ENCODE peak calls at places on chromosomes 6 and 20, in eight cellular contexts. One of them, this sample, is unnamed.

GRCh38 chr6:91462236-91462635 is 875.4 kb upstream of the MAP3K7 start:
- DNase-seq in ovary: no peak
- DNase-seq in tibial nerve: no peak
- DNase-seq in K562: no peak
- DNase-seq in A549: no peak
- DNase-seq in stomach: no peak
- DNase-seq in suprapubic skin: no peak
- DNase-seq in SK-N-SH: no peak
- DNase-seq in this sample: no peak

GRCh38 chr6:146870765-146871164 is 272.0 kb downstream of the ADGB start:
- DNase-seq in A549: no peak
- DNase-seq in SK-N-SH: no peak
- DNase-seq in ovary: no peak
- DNase-seq in stomach: no peak
- DNase-seq in K562: no peak
- DNase-seq in tibial nerve: no peak
- DNase-seq in suprapubic skin: no peak
- DNase-seq in this sample: no peak

GRCh38 chr6:41469951-41470340 is 76.2 kb upstream of the FOXP4 start:
- DNase-seq in suprapubic skin: no peak
- DNase-seq in tibial nerve: peak; percentile 20
- DNase-seq in SK-N-SH: no peak
- DNase-seq in K562: no peak
- DNase-seq in stomach: peak; percentile 43
- DNase-seq in ovary: no peak
- DNase-seq in A549: no peak
- DNase-seq in this sample: no peak

GRCh38 chr6:119306396-119306968 is 43.1 kb downstream of the MAN1A1 start:
- DNase-seq in A549: no peak
- DNase-seq in SK-N-SH: no peak
- DNase-seq in suprapubic skin: no peak
- DNase-seq in ovary: no peak
- DNase-seq in tibial nerve: no peak
- DNase-seq in stomach: no peak
- DNase-seq in K562: no peak
- DNase-seq in this sample: no peak

GRCh38 chr6:148518371-148519156 is 175.9 kb downstream of the SASH1 start:
- DNase-seq in ovary: no peak
- DNase-seq in SK-N-SH: no peak
- DNase-seq in A549: no peak
- DNase-seq in stomach: no peak
- DNase-seq in tibial nerve: peak; percentile 49
- DNase-seq in suprapubic skin: no peak
- DNase-seq in K562: no peak
- DNase-seq in this sample: no peak

GRCh38 chr20:63156221-63156671 is 59.7 kb downstream of the YTHDF1 start:
- DNase-seq in tibial nerve: no peak
- DNase-seq in stomach: no peak
- DNase-seq in K562: no peak
- DNase-seq in A549: no peak
- DNase-seq in suprapubic skin: no peak
- DNase-seq in SK-N-SH: no peak
- DNase-seq in ovary: no peak
- DNase-seq in this sample: no peak

GRCh38 chr20:33392016-33392415 is 9.3 kb downstream of the CDK5RAP1 start:
- DNase-seq in SK-N-SH: no peak
- DNase-seq in K562: no peak
- DNase-seq in ovary: no peak
- DNase-seq in A549: no peak
- DNase-seq in suprapubic skin: no peak
- DNase-seq in stomach: no peak
- DNase-seq in tibial nerve: no peak
- DNase-seq in this sample: no peak

GRCh38 chr20:42747765-42748411 is 441.8 kb downstream of the PTPRT start:
- DNase-seq in SK-N-SH: no peak
- DNase-seq in K562: no peak
- DNase-seq in stomach: no peak
- DNase-seq in A549: no peak
- DNase-seq in ovary: no peak
- DNase-seq in tibial nerve: no peak
- DNase-seq in suprapubic skin: no peak
- DNase-seq in this sample: no peak

GRCh38 chr6:56649053-56649769 is 6.5 kb upstream of the DST start:
- DNase-seq in suprapubic skin: no peak
- DNase-seq in ovary: no peak
- DNase-seq in SK-N-SH: no peak
- DNase-seq in tibial nerve: no peak
- DNase-seq in stomach: no peak
- DNase-seq in A549: no peak
- DNase-seq in K562: no peak
- DNase-seq in this sample: no peak

GRCh38 chr6:6856538-6857523 is 250.9 kb upstream of the RREB1 start:
- DNase-seq in A549: no peak
- DNase-seq in suprapubic skin: peak; percentile 79
- DNase-seq in K562: no peak
- DNase-seq in SK-N-SH: peak; percentile 45
- DNase-seq in ovary: no peak
- DNase-seq in stomach: peak; percentile 67
- DNase-seq in tibial nerve: peak; percentile 39
- DNase-seq in this sample: no peak

GRCh38 chr6:136034422-136034821 is 182.9 kb downstream of the PDE7B start:
- DNase-seq in A549: no peak
- DNase-seq in tibial nerve: no peak
- DNase-seq in K562: no peak
- DNase-seq in ovary: no peak
- DNase-seq in suprapubic skin: no peak
- DNase-seq in SK-N-SH: no peak
- DNase-seq in stomach: no peak
- DNase-seq in this sample: no peak

GRCh38 chr6:39029156-39030011 is 19.2 kb upstream of the GLP1R start:
- DNase-seq in stomach: no peak
- DNase-seq in A549: peak; percentile 32
- DNase-seq in ovary: no peak
- DNase-seq in tibial nerve: no peak
- DNase-seq in suprapubic skin: no peak
- DNase-seq in K562: peak; percentile 83
- DNase-seq in SK-N-SH: peak; percentile 69
- DNase-seq in this sample: no peak

GRCh38 chr6:111265842-111266241 is 178.5 kb downstream of the SLC16A10 start:
- DNase-seq in suprapubic skin: no peak
- DNase-seq in K562: peak; percentile 68
- DNase-seq in stomach: no peak
- DNase-seq in A549: no peak
- DNase-seq in SK-N-SH: no peak
- DNase-seq in ovary: no peak
- DNase-seq in tibial nerve: no peak
- DNase-seq in this sample: no peak

GRCh38 chr6:158474961-158475343 is 84.9 kb upstream of the TMEM181 start:
- DNase-seq in suprapubic skin: no peak
- DNase-seq in A549: peak; percentile 40
- DNase-seq in SK-N-SH: no peak
- DNase-seq in K562: no peak
- DNase-seq in stomach: peak; percentile 29
- DNase-seq in tibial nerve: no peak
- DNase-seq in ovary: no peak
- DNase-seq in this sample: no peak
- TF ChIP-seq EP300 in suprapubic skin: no peak
- TF ChIP-seq EP300 in A549: no peak
- TF ChIP-seq EP300 in SK-N-SH: no peak
- TF ChIP-seq EP300 in K562: no peak
- TF ChIP-seq EP300 in stomach: no peak
- TF ChIP-seq EP300 in tibial nerve: no peak
- TF ChIP-seq EP300 in ovary: no peak
- TF ChIP-seq EP300 in this sample: no peak

DNA sequence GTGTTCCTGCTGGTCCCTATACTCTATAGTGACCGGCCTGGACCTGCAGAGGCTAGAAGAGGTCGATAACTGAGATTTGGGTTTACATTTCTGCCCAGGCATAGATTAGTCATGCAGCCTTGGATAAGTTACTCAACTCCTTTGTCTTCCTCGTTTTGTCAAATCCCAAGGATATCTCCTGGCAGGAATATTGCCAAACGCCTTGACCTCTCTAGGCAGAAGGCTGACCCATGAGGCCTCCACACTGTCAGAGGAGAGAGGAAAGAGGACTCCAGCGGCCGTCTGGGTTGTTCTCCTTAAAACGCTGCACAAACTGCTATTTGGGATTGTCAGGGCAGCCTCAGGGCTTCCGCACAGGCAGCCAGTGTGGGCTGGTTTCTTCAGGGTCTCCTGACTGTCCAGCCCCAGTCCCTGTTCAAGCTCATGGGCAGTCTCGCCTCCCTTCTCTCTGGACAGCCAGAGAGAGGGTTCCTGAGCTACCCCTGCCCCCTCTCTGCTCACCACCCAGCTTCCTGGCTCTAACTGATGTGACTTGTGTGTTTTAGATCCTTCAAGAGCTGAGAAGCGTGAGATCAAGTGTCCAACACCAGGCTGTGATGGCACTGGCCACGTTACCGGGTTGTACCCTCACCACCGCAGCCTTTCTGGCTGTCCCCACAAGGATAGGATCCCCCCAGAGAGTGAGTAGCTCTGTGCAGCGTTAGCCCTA is 44.7 kb upstream of the PCMTD2 start:
- DNase-seq in ovary: peak; percentile 54
- DNase-seq in suprapubic skin: no peak
- DNase-seq in SK-N-SH: no peak
- DNase-seq in K562: no peak
- DNase-seq in tibial nerve: no peak
- DNase-seq in stomach: no peak
- DNase-seq in A549: no peak
- DNase-seq in this sample: no peak
- TF ChIP-seq EP300 in ovary: no peak
- TF ChIP-seq EP300 in suprapubic skin: no peak
- TF ChIP-seq EP300 in SK-N-SH: no peak
- TF ChIP-seq EP300 in K562: no peak
- TF ChIP-seq EP300 in tibial nerve: no peak
- TF ChIP-seq EP300 in stomach: no peak
- TF ChIP-seq EP300 in A549: no peak
- TF ChIP-seq EP300 in this sample: no peak

GRCh38 chr20:45779011-45779915 is 12.4 kb downstream of the WFDC3 start:
- DNase-seq in K562: no peak
- DNase-seq in A549: peak; percentile 87
- DNase-seq in stomach: peak; percentile 90
- DNase-seq in SK-N-SH: no peak
- DNase-seq in suprapubic skin: peak; percentile 95
- DNase-seq in tibial nerve: peak; percentile 83
- DNase-seq in ovary: peak; percentile 90
- DNase-seq in this sample: peak; percentile 98
- TF ChIP-seq EP300 in K562: no peak
- TF ChIP-seq EP300 in A549: peak; percentile 52
- TF ChIP-seq EP300 in stomach: peak; percentile 71
- TF ChIP-seq EP300 in SK-N-SH: peak; percentile 91
- TF ChIP-seq EP300 in suprapubic skin: no peak
- TF ChIP-seq EP300 in tibial nerve: peak; percentile 78
- TF ChIP-seq EP300 in ovary: peak; percentile 50
- TF ChIP-seq EP300 in this sample: peak; percentile 64

DNA sequence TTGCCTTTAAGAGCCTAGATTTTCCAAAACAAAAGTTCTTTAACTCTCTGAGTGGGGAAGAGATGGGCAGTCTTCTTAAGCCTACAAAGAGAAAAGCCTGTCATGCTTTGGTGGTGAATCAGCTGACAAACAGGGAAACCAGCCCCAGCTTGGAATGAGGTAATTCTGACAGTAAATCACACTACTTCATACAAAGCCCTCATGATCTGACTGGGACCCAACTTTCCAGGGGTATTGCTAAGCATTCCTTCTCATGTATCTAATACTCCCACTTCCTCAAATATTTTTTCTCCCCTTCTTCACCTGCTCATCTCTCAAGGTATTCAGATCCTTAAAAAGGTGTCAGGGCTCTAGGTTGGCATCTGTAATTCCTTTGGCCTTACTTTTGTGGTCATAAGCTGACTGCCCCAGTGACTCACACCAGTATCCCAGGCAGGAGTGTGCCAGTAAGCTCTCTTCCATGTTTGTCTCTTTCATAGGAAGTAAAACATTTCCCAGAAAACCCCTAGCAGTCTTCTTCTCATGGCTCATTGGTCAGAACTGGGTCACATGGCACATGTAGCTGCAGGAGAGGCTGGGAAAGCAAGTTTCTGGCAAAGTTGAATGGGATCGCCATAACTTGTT is 15.0 kb upstream of the TBC1D22B start:
- DNase-seq in stomach: no peak
- DNase-seq in tibial nerve: no peak
- DNase-seq in K562: peak; percentile 77
- DNase-seq in suprapubic skin: no peak
- DNase-seq in SK-N-SH: no peak
- DNase-seq in A549: peak; percentile 52
- DNase-seq in ovary: peak; percentile 60
- DNase-seq in this sample: no peak
- TF ChIP-seq EP300 in stomach: no peak
- TF ChIP-seq EP300 in tibial nerve: peak; percentile 49
- TF ChIP-seq EP300 in K562: peak; percentile 21
- TF ChIP-seq EP300 in suprapubic skin: no peak
- TF ChIP-seq EP300 in SK-N-SH: peak; percentile 80
- TF ChIP-seq EP300 in A549: no peak
- TF ChIP-seq EP300 in ovary: peak; percentile 26
- TF ChIP-seq EP300 in this sample: no peak

GRCh38 chr6:28266563-28266961 is 381 bp upstream of the ZSCAN26 start:
- DNase-seq in stomach: no peak
- DNase-seq in SK-N-SH: no peak
- DNase-seq in K562: no peak
- DNase-seq in A549: no peak
- DNase-seq in ovary: no peak
- DNase-seq in tibial nerve: no peak
- DNase-seq in suprapubic skin: no peak
- DNase-seq in this sample: no peak

GRCh38 chr6:28269492-28269891 is 2.5 kb downstream of the ZSCAN26 start:
- DNase-seq in stomach: no peak
- DNase-seq in tibial nerve: no peak
- DNase-seq in suprapubic skin: no peak
- DNase-seq in K562: peak; percentile 32
- DNase-seq in ovary: no peak
- DNase-seq in SK-N-SH: no peak
- DNase-seq in A549: peak; percentile 16
- DNase-seq in this sample: no peak

GRCh38 chr6:28267695-28268059 is 734 bp downstream of the ZSCAN26 start:
- DNase-seq in tibial nerve: no peak
- DNase-seq in K562: no peak
- DNase-seq in ovary: no peak
- DNase-seq in stomach: no peak
- DNase-seq in SK-N-SH: no peak
- DNase-seq in suprapubic skin: no peak
- DNase-seq in A549: no peak
- DNase-seq in this sample: no peak

GRCh38 chr6:28264834-28265401 is 2.0 kb upstream of the ZSCAN26 start:
- DNase-seq in tibial nerve: no peak
- DNase-seq in A549: no peak
- DNase-seq in stomach: no peak
- DNase-seq in SK-N-SH: no peak
- DNase-seq in K562: peak; percentile 27
- DNase-seq in suprapubic skin: no peak
- DNase-seq in ovary: no peak
- DNase-seq in this sample: no peak

GRCh38 chr6:28266962-28267694 is at the start of gene ZSCAN26:
- DNase-seq in A549: peak; percentile 67
- DNase-seq in SK-N-SH: peak; percentile 85
- DNase-seq in ovary: peak; percentile 84
- DNase-seq in K562: peak; percentile 86
- DNase-seq in stomach: peak; percentile 71
- DNase-seq in suprapubic skin: peak; percentile 80
- DNase-seq in tibial nerve: peak; percentile 49
- DNase-seq in this sample: peak; percentile 93
- TF ChIP-seq EP300 in A549: no peak
- TF ChIP-seq EP300 in SK-N-SH: no peak
- TF ChIP-seq EP300 in ovary: no peak
- TF ChIP-seq EP300 in K562: no peak
- TF ChIP-seq EP300 in stomach: no peak
- TF ChIP-seq EP300 in suprapubic skin: no peak
- TF ChIP-seq EP300 in tibial nerve: peak; percentile 88
- TF ChIP-seq EP300 in this sample: no peak

This sample was measured in esophagus muscularis mucosa.